ENCODE peak calls at places on chromosomes 2 and 18, in seven cellular contexts. T is transverse colon, R is Panc1, F is lung, C is HCT116, G is K562, Y is colonic mucosa. J is an unnamed sample.

GRCh38 chr2:64371727-64372126 is 82.2 kb upstream of the LGALSL start:
- DNase-seq in T (no peak), R (no peak), F (no peak), C (no peak), G (no peak), Y (no peak), J (no peak)

GRCh38 chr18:74977041-74977440 is 231.9 kb downstream of the PTGR3 start:
- DNase-seq in T (no peak), R (no peak), F (no peak), C (no peak), G (no peak), Y (no peak), J (no peak)

GRCh38 chr2:119741868-119742267 is 17.9 kb upstream of the PTPN4 start:
- DNase-seq in T (no peak), R (no peak), F (no peak), C (no peak), G (no peak), Y (no peak), J (no peak)

GRCh38 chr2:85258194-85258605 is 69.6 kb downstream of the TGOLN2 start:
- DNase-seq in T (no peak), R (no peak), F (no peak), C (no peak), G (no peak), Y (no peak), J (no peak)

GRCh38 chr18:11495441-11495840 is 114.0 kb upstream of the SLC35G4 start:
- DNase-seq in T (no peak), R (no peak), F (no peak), C (no peak), G (no peak), Y (no peak), J (no peak)

GRCh38 chr18:32566960-32567359 is 96.3 kb upstream of the GAREM1 start:
- DNase-seq in T (no peak), R (no peak), F (no peak), C (no peak), G (no peak), Y (peak), J (no peak)

GRCh38 chr18:68893396-68893795 is 95.5 kb downstream of the CCDC102B start:
- DNase-seq in T (no peak), R (no peak), F (no peak), C (no peak), G (no peak), Y (no peak), J (no peak)

GRCh38 chr18:49476664-49477411 is 10.2 kb downstream of the C18orf32 start:
- DNase-seq in T (no peak), R (no peak), F (peak), C (no peak), G (no peak), Y (no peak), J (no peak)

GRCh38 chr2:205187731-205188130 is 494.6 kb upstream of the NRP2 start:
- DNase-seq in T (no peak), R (no peak), F (no peak), C (no peak), G (no peak), Y (no peak), J (no peak)

GRCh38 chr2:60552096-60552850 is 1.2 kb downstream of the BCL11A start:
- DNase-seq in T (no peak), R (no peak), F (no peak), C (no peak), G (no peak), Y (no peak), J (no peak)

GRCh38 chr2:175019566-175020327 is 14.6 kb upstream of the CHN1 start:
- DNase-seq in T (no peak), R (no peak), F (no peak), C (no peak), G (no peak), Y (no peak), J (no peak)

GRCh38 chr2:157302492-157303099 is 23.0 kb downstream of the ERMN start:
- DNase-seq in T (no peak), R (no peak), F (no peak), C (peak), G (peak), Y (no peak), J (peak)

GRCh38 chr2:224211821-224212220 is 172.7 kb upstream of the SERPINE2 start:
- DNase-seq in T (no peak), R (no peak), F (no peak), C (no peak), G (no peak), Y (no peak), J (no peak)

GRCh38 chr18:62524443-62525200 is 1.8 kb downstream of the ZCCHC2 start:
- DNase-seq in T (peak), R (no peak), F (peak), C (no peak), G (peak), Y (peak), J (no peak)

GRCh38 chr2:160657206-160657605 is 163.6 kb upstream of the RBMS1 start:
- DNase-seq in T (no peak), R (no peak), F (no peak), C (no peak), G (no peak), Y (no peak), J (no peak)

GRCh38 chr2:127400533-127400896 is 12.7 kb upstream of the MAP3K2 start:
- DNase-seq in T (peak), R (no peak), F (no peak), C (no peak), G (no peak), Y (peak), J (no peak)

GRCh38 chr2:232085179-232085578 is 123.7 kb downstream of the DIS3L2 start:
- DNase-seq in T (no peak), R (no peak), F (no peak), C (no peak), G (no peak), Y (no peak), J (no peak)

GRCh38 chr2:240482141-240482540 is 46.7 kb downstream of the GPC1 start:
- DNase-seq in T (no peak), R (no peak), F (peak), C (no peak), G (no peak), Y (no peak), J (no peak)

GRCh38 chr18:62523631-62524442 is 1.0 kb downstream of the ZCCHC2 start:
- DNase-seq in T (peak), R (no peak), F (peak), C (no peak), G (peak), Y (peak), J (no peak)

GRCh38 chr2:33069894-33070651 is 123.3 kb downstream of the LTBP1 start:
- DNase-seq in T (no peak), R (peak), F (no peak), C (peak), G (peak), Y (no peak), J (no peak)

GRCh38 chr18:62018034-62018760 is 125.4 kb upstream of the RNF152 start:
- DNase-seq in T (peak), R (no peak), F (peak), C (no peak), G (no peak), Y (peak), J (no peak)

GRCh38 chr2:219626540-219626939 is 890 bp upstream of the SLC4A3 start:
- DNase-seq in T (no peak), R (no peak), F (no peak), C (no peak), G (no peak), Y (no peak), J (no peak)

GRCh38 chr18:63936156-63936931 is 12.8 kb upstream of the HMSD start:
- DNase-seq in T (peak), R (peak), F (peak), C (peak), G (peak), Y (peak), J (peak)

GRCh38 chr2:109442715-109443319 is 170.9 kb downstream of the SEPTIN10 start:
- DNase-seq in T (no peak), R (no peak), F (no peak), C (no peak), G (no peak), Y (no peak), J (no peak)

GRCh38 chr2:68653538-68653982 is 10.2 kb downstream of the PROKR1 start:
- DNase-seq in T (peak), R (no peak), F (no peak), C (no peak), G (peak), Y (no peak), J (no peak)

GRCh38 chr18:68394705-68395104 is 320.2 kb downstream of the TMX3 start:
- DNase-seq in T (no peak), R (no peak), F (no peak), C (no peak), G (no peak), Y (no peak), J (no peak)

GRCh38 chr2:102032368-102033027 is 40.7 kb downstream of the IL1R2 start:
- DNase-seq in T (no peak), R (no peak), F (no peak), C (no peak), G (no peak), Y (no peak), J (no peak)

GRCh38 chr2:221731432-221731831 is 159.3 kb upstream of the EPHA4 start:
- DNase-seq in T (no peak), R (no peak), F (no peak), C (no peak), G (no peak), Y (no peak), J (no peak)

GRCh38 chr18:23752796-23753195 is 63.5 kb downstream of the LAMA3 start:
- DNase-seq in T (no peak), R (no peak), F (no peak), C (no peak), G (no peak), Y (no peak), J (no peak)

GRCh38 chr2:209686417-209686816 is 85.2 kb upstream of the UNC80 start:
- DNase-seq in T (no peak), R (no peak), F (no peak), C (no peak), G (no peak), Y (no peak), J (no peak)

GRCh38 chr2:47259829-47260228 is 104.7 kb upstream of the STPG4 start:
- DNase-seq in T (no peak), R (no peak), F (no peak), C (no peak), G (no peak), Y (no peak), J (no peak)

GRCh38 chr2:61356958-61357350 is 113.9 kb downstream of the USP34 start:
- DNase-seq in T (no peak), R (no peak), F (no peak), C (no peak), G (no peak), Y (no peak), J (no peak)

GRCh38 chr2:197442865-197443264 is 8.0 kb upstream of the SF3B1 start:
- DNase-seq in T (no peak), R (no peak), F (no peak), C (no peak), G (no peak), Y (no peak), J (no peak)

GRCh38 chr18:59238385-59238784 is 18.4 kb downstream of the GRP start:
- DNase-seq in T (no peak), R (no peak), F (no peak), C (no peak), G (no peak), Y (no peak), J (no peak)

GRCh38 chr18:46243673-46244072 is 139.5 kb downstream of the HAUS1 start:
- DNase-seq in T (no peak), R (no peak), F (no peak), C (no peak), G (no peak), Y (no peak), J (no peak)

GRCh38 chr18:46247938-46248337 is 143.8 kb downstream of the HAUS1 start:
- DNase-seq in T (no peak), R (no peak), F (no peak), C (no peak), G (no peak), Y (no peak), J (no peak)

GRCh38 chr18:46242185-46242584 is 138.0 kb downstream of the HAUS1 start:
- DNase-seq in T (no peak), R (no peak), F (no peak), C (no peak), G (no peak), Y (no peak), J (no peak)

GRCh38 chr18:46243095-46243494 is 138.9 kb downstream of the HAUS1 start:
- DNase-seq in T (no peak), R (no peak), F (no peak), C (no peak), G (no peak), Y (no peak), J (no peak)

DNA sequence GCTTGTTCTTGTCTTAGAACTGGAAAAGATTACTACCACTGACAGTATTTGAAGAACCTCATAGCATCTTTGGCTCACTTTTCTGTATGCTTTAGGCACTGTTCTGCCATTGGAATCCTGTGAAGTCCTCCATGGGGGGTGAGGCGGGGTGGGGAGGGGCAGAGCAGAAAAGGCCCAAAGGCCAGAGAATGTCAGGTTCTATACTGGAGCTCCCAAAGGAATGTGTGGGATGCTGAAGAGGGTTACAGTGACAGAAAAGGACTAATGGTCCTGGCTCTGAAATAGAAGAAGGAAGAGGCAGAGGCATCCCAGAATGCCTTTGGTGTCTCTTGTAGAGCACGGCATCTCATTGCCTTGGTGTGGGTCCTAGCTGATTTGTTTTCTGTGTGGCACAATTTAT is 141.9 kb downstream of the HAUS1 start:
- DNase-seq in T (no peak), R (no peak), F (no peak), C (no peak), G (no peak), Y (no peak), J (no peak)
- H3K27ac ChIP-seq in T (no peak), R (no peak), F (no peak), C (no peak), G (no peak), Y (no peak), J (no peak)

DNA sequence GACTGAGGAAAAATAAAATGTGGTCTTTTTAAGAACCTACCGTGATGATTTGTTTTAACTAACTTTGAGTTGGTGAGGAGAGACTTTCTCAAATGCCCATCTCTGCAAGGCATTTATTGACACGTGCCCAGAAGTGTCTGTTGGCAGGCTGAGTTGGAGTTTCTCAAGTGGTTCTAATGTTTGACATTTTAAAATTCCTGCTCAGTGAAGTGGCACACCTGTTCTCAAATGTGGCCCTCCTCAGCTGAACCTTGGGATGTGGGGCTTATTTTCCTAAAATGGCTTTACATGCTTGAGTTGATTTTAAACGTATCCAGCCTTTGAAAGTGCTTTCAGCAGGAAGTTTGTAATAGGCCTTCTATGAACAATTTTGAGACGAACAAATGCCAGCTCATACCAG is 876 bp upstream of the CAVIN2 start:
- DNase-seq in T (no peak), R (no peak), F (peak), C (no peak), G (no peak), Y (no peak), J (no peak)
- H3K4me3 ChIP-seq in T (no peak), R (no peak), F (no peak), C (no peak), G (peak), Y (no peak), J (no peak)

DNA sequence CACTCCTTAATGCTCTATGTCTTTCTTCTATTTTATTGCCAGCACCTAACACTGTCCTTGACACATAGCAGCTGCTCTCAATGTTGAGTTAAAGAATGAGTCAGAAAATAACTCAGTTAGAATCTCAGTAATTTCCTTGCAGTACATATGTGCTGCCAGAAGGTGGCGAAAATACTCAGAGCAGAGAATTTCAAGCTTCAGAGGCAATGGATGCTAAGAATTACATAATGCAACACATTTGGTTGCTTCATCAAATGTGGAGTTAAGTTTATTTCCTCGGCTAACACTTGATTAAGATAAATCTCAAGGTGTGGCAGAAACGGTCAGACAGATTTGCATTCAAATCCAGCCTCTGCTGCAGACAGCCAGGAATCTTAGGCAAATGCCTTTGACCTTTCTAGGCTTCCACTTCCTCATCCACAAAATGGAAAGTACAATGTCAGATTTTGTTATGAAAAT is 105.6 kb downstream of the VSNL1 start:
- DNase-seq in T (peak), R (peak), F (peak), C (peak), G (peak), Y (peak), J (peak)
- H3K27ac ChIP-seq in T (peak), R (no peak), F (no peak), C (no peak), G (no peak), Y (peak), J (no peak)

DNA sequence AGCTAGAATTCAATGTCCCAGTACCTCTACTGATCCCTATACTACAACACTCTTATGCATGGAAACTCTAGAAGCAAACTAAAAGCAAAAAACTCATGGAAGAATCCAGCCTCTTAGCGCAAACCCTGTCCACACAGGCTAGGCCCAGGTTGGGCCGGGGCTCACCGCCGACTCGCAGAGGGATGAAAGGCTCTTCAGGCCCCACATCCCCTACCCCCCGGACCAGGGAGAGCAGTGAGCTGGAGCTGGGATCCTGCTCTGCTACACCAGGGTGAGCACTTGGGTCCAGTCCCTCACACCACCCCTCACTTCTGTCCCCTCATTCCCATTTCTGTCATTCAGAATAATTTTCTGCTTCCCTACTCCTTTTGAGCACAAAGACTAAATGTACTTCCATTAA is 2.0 kb downstream of the OST4 start:
- DNase-seq in T (no peak), R (no peak), F (no peak), C (no peak), G (no peak), Y (no peak), J (no peak)
- H3K4me3 ChIP-seq in T (no peak), R (no peak), F (no peak), C (no peak), G (no peak), Y (no peak), J (no peak)

GRCh38 chr2:10717630-10718029 is 3.8 kb upstream of the ATP6V1C2 start:
- DNase-seq in T (no peak), R (no peak), F (no peak), C (no peak), G (peak), Y (no peak), J (no peak)
- H3K27ac ChIP-seq in T (no peak), R (no peak), F (no peak), C (no peak), G (no peak), Y (no peak), J (no peak)

GRCh38 chr2:54454548-54454921 is 1.6 kb upstream of the SPTBN1 start:
- DNase-seq in T (no peak), R (no peak), F (no peak), C (no peak), G (no peak), Y (no peak), J (no peak)

GRCh38 chr2:54455584-54456525 is at the start of gene SPTBN1:
- DNase-seq in T (peak), R (peak), F (peak), C (peak), G (peak), Y (peak), J (no peak)

GRCh38 chr2:54457326-54458023 is 1.3 kb downstream of the SPTBN1 start:
- DNase-seq in T (no peak), R (no peak), F (no peak), C (no peak), G (no peak), Y (no peak), J (no peak)

GRCh38 chr2:54456526-54457325 is 599 bp downstream of the SPTBN1 start:
- DNase-seq in T (peak), R (no peak), F (no peak), C (no peak), G (peak), Y (no peak), J (no peak)

DNA sequence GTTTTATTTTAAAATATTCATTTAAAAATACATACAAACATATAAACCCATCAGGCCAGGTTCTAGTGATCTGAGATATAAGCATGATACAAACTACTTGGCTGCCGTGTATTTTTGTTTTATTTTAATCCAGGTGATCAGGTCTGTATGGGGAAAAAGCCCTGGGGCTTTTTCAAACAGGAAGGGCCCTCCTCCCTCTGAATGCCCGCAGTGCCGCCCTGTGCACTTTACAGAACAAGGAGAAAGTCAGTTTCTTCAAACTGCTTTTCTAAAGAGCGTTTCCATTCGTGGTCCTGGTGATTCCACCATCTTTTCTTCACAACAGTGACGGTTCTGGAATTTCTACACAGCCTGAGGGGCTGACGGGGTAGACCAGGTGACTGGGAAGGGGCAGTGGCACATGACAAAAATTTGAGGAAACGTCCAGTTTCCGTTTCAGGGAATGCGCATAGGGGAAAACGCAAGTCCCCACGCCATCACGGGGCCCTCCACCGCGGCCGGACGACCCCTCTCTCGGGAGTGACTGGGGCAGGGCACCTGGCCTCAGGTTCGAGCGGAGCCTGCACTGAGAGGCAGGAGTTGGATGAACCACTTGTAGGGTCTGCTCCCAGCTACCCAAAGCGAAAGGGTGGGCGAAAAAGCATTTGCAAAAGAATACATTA is 1.1 kb upstream of the SPTBN1 start:
- DNase-seq in T (no peak), R (no peak), F (no peak), C (no peak), G (no peak), Y (no peak), J (no peak)
- H3K4me3 ChIP-seq in T (peak), R (peak), F (peak), C (peak), G (no peak), Y (peak), J (peak)

GRCh38 chr18:41887100-41887499 is 67.9 kb upstream of the PIK3C3 start:
- DNase-seq in T (no peak), R (no peak), F (no peak), C (no peak), G (no peak), Y (no peak), J (no peak)
- H3K27ac ChIP-seq in T (no peak), R (no peak), F (no peak), C (no peak), G (no peak), Y (no peak), J (no peak)